ENCODE peak calls at places on chromosomes 7 and 10, in four cellular contexts. C is T-helper 17 cell; S is heart left ventricle; K is stimulated activated CD8-positive, alpha-beta memory T cell treated with anti-CD3 and anti-CD28 coated beads, Interleukin-7, amount 100 ng/mL, for 1 hour. D is an unnamed sample.

GRCh38 chr7:91537260-91538152 is 273.3 kb downstream of the FZD1 start:
- DNase-seq in C (no peak), S (no peak), K (no peak), D (no peak)

GRCh38 chr7:106717997-106718871 is 57.3 kb upstream of the CCDC71L start:
- DNase-seq in C (no peak), S (peak; percentile 33), K (peak; percentile 41), D (no peak)

GRCh38 chr10:108411181-108411580 is 1246.7 kb upstream of the SORCS1 start:
- DNase-seq in C (no peak), S (no peak), K (no peak), D (no peak)

GRCh38 chr7:28096713-28097112 is 83.9 kb downstream of the JAZF1 start:
- DNase-seq in C (no peak), S (peak; percentile 48), K (peak; percentile 15), D (peak; percentile 13)

GRCh38 chr10:122567056-122567660 is 6.6 kb downstream of the DMBT1 start:
- DNase-seq in C (no peak), S (no peak), K (no peak), D (no peak)

GRCh38 chr7:133295484-133295883 is 42.6 kb downstream of the EXOC4 start:
- DNase-seq in C (no peak), S (no peak), K (no peak), D (no peak)

GRCh38 chr10:131841131-131841661 is 59.6 kb upstream of the PPP2R2D start:
- DNase-seq in C (no peak), S (no peak), K (no peak), D (no peak)

GRCh38 chr7:158052381-158053095 is 535.1 kb downstream of the PTPRN2 start:
- DNase-seq in C (no peak), S (no peak), K (no peak), D (no peak)

GRCh38 chr7:151631149-151631967 is 111.7 kb upstream of the RHEB start:
- DNase-seq in C (no peak), S (no peak), K (no peak), D (no peak)

GRCh38 chr10:28480566-28480965 is 52.4 kb upstream of the WAC start:
- DNase-seq in C (no peak), S (no peak), K (no peak), D (no peak)

GRCh38 chr10:101493782-101494281 is 94.2 kb downstream of the POLL start:
- DNase-seq in C (no peak), S (no peak), K (no peak), D (no peak)

GRCh38 chr10:597976-598375 is 91.5 kb downstream of the DIP2C start:
- DNase-seq in C (no peak), S (no peak), K (no peak), D (no peak)

GRCh38 chr10:5943536-5943935 is 33.8 kb downstream of the IL15RA start:
- DNase-seq in C (no peak), S (peak; percentile 62), K (no peak), D (no peak)

GRCh38 chr10:78634389-78634815 is 434.4 kb upstream of the ZMIZ1 start:
- DNase-seq in C (no peak), S (no peak), K (no peak), D (no peak)

GRCh38 chr10:43205681-43206390 is 61.0 kb downstream of the RASGEF1A start:
- DNase-seq in C (peak; percentile 4), S (peak; percentile 3), K (no peak), D (no peak)

GRCh38 chr10:86368987-86369386 is 2.4 kb upstream of the GRID1 start:
- DNase-seq in C (no peak), S (no peak), K (no peak), D (no peak)

GRCh38 chr10:49509904-49510303 is 29.0 kb downstream of the ERCC6 start:
- DNase-seq in C (no peak), S (no peak), K (no peak), D (no peak)

GRCh38 chr10:52668024-52668423 is 104.6 kb downstream of the MBL2 start:
- DNase-seq in C (no peak), S (no peak), K (no peak), D (no peak)

GRCh38 chr7:5143935-5144903 is 45.8 kb upstream of the WIPI2 start:
- DNase-seq in C (peak; percentile 63), S (peak; percentile 6), K (peak; percentile 13), D (peak; percentile 53)

GRCh38 chr7:151888079-151888673 is 11.3 kb upstream of the PRKAG2 start:
- DNase-seq in C (no peak), S (no peak), K (no peak), D (no peak)

GRCh38 chr7:73512018-73512780 is 9.9 kb downstream of the BAZ1B start:
- DNase-seq in C (no peak), S (no peak), K (no peak), D (no peak)

GRCh38 chr10:118983263-118983662 is 46.3 kb upstream of the NANOS1 start:
- DNase-seq in C (no peak), S (no peak), K (no peak), D (no peak)

GRCh38 chr7:5636914-5637313 is 144.5 kb downstream of the RNF216 start:
- DNase-seq in C (no peak), S (peak; percentile 64), K (no peak), D (peak; percentile 35)

GRCh38 chr7:123126691-123127090 is 73.1 kb downstream of the SLC13A1 start:
- DNase-seq in C (no peak), S (no peak), K (no peak), D (no peak)

GRCh38 chr10:52318822-52319464 is 4.9 kb downstream of the DKK1 start:
- DNase-seq in C (no peak), S (no peak), K (no peak), D (no peak)

GRCh38 chr10:132538031-132538789 is 623 bp downstream of the INPP5A start:
- DNase-seq in C (no peak), S (peak; percentile 33), K (no peak), D (no peak)